ENCODE peak calls at places on chromosomes 7 and 10, in four cellular contexts. G is HepG2, J is GM12878, H is K562. Q is an unnamed sample.

GRCh38 chr10:83176901-83177300 is 962.4 kb upstream of the GHITM start:
- DNase-seq in G (no peak), J (no peak), H (no peak), Q (no peak)

GRCh38 chr10:116469437-116469836 is 41.8 kb downstream of the PNLIPRP3 start:
- DNase-seq in H (no peak), G (no peak), J (no peak), Q (no peak)

GRCh38 chr10:11742009-11742778 is at the start of gene ECHDC3:
- DNase-seq in H (peak; percentile 96), J (no peak), G (no peak), Q (no peak)

GRCh38 chr7:102836206-102836938 is 76.4 kb upstream of the LRRC17 start:
- DNase-seq in H (no peak), J (no peak), G (no peak), Q (no peak)

GRCh38 chr7:128692623-128693270 is 20.7 kb downstream of the GARIN1A start:
- DNase-seq in G (no peak), H (no peak), J (no peak), Q (no peak)

GRCh38 chr7:76428868-76429805 is 4.4 kb downstream of the ZP3 start:
- DNase-seq in G (no peak), J (no peak), H (no peak), Q (no peak)

GRCh38 chr7:108890862-108891261 is 321.2 kb downstream of the DNAJB9 start:
- DNase-seq in H (no peak), J (no peak), G (peak; percentile 1), Q (no peak)

GRCh38 chr7:4830176-4830575 is 31.7 kb downstream of the PAPOLB start:
- DNase-seq in J (peak; percentile 11), H (peak; percentile 73), G (peak; percentile 78), Q (peak; percentile 72)

GRCh38 chr7:964401-965231 is 10.1 kb upstream of the ADAP1 start:
- DNase-seq in G (peak; percentile 64), J (no peak), H (peak; percentile 45), Q (peak; percentile 48)

GRCh38 chr10:132149917-132150316 is 36.8 kb upstream of the DPYSL4 start:
- DNase-seq in J (no peak), G (no peak), H (no peak), Q (no peak)

GRCh38 chr7:149196151-149196704 is 882 bp downstream of the ZNF282 start:
- DNase-seq in J (no peak), H (peak; percentile 49), G (no peak), Q (peak; percentile 38)
- TF ChIP-seq BHLHE40 in J (no peak), H (no peak), G (no peak), Q (no peak)

GRCh38 chr7:87498893-87499292 is 23.4 kb upstream of the ABCB4 start:
- DNase-seq in H (no peak), G (no peak), J (no peak), Q (no peak)

GRCh38 chr7:87497482-87497881 is 22.0 kb upstream of the ABCB4 start:
- DNase-seq in G (peak; percentile 85), J (no peak), H (no peak), Q (no peak)

GRCh38 chr7:87495366-87495765 is 19.9 kb upstream of the ABCB4 start:
- DNase-seq in J (no peak), H (no peak), G (no peak), Q (no peak)

GRCh38 chr7:87499494-87499893 is 24.0 kb upstream of the ABCB4 start:
- DNase-seq in G (no peak), H (no peak), J (no peak), Q (no peak)

DNA sequence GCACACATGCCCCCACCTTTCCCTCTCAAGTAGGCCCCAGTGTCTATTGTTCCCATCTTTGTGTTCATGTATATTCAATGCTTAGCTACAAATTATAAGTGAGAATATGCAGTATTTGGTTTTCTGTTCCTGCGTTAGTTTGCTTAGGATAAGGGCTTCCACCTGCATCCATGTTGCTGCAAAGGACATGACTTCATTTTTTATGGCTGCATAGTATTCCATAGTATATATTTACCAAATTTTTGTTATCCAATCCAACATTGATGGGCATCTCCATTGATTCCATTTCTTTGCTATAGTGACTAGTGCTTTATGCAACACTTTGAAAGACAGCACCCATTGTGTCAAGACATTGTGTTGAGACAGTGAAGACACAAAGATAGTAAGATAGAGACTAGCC is 19.0 kb upstream of the ABCB4 start:
- DNase-seq in H (no peak), J (no peak), G (no peak), Q (no peak)
- TF ChIP-seq TARDBP in H (no peak), J (no peak), G (no peak), Q (no peak)

GRCh38 chr10:31586708-31587107 is 267.7 kb downstream of the ZEB1 start:
- DNase-seq in H (no peak), G (no peak), J (no peak), Q (no peak)
- TF ChIP-seq FOXM1 in H (no peak), G (no peak), J (no peak), Q (no peak)

DNA sequence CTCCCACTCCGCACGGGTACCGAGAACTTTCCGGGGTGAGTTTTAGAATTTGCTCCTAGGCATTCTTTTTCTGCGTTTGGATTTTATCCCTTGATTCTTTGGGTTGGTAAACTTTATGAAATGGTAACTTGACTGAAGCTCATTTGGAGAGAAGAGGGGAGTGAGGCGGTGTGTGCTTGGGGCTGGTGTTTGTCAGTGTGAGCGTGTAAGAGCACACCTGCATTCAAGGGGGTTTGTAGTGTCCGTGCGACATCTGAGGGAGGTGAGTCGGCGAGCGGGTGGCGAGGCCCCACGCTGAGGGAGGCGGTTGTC is 2.4 kb upstream of the ZNF503 start:
- DNase-seq in J (no peak), H (no peak), G (no peak), Q (no peak)
- TF ChIP-seq BHLHE40 in J (no peak), H (no peak), G (no peak), Q (no peak)

GRCh38 chr10:117541909-117542705 is 439 bp upstream of the EMX2 start:
- DNase-seq in J (no peak), H (peak; percentile 34), G (no peak), Q (peak; percentile 92)
- TF ChIP-seq TARDBP in J (no peak), H (no peak), G (no peak), Q (no peak)

Q was measured in HEK293T.